ENCODE peak calls at places on chromosomes 6 and 20, in eight cellular contexts. K, C, S, O, P, V, Y and Z are unnamed samples.

GRCh38 chr6:133368664-133369063 is 127.5 kb downstream of the EYA4 start:
- DNase-seq in K (no peak), C (no peak), S (no peak), O (no peak), P (no peak), V (no peak), Y (no peak), Z (no peak)

GRCh38 chr20:14860410-14860814 is 523.0 kb upstream of the FLRT3 start:
- DNase-seq in K (no peak), C (no peak), S (no peak), O (no peak), P (no peak), V (no peak), Y (peak; percentile 29), Z (no peak)

GRCh38 chr6:167811689-167812487 is 14.8 kb upstream of the AFDN start:
- DNase-seq in K (no peak), C (no peak), S (no peak), O (no peak), P (no peak), V (no peak), Y (no peak), Z (peak; percentile 5)

GRCh38 chr6:140494321-140495085 is 1120.1 kb upstream of the CITED2 start:
- DNase-seq in K (peak; percentile 44), C (no peak), S (no peak), O (no peak), P (no peak), V (no peak), Y (no peak), Z (no peak)

GRCh38 chr6:52177961-52178360 is 8.2 kb upstream of the IL17A start:
- DNase-seq in K (no peak), C (no peak), S (no peak), O (no peak), P (no peak), V (no peak), Y (no peak), Z (no peak)

GRCh38 chr6:35024601-35025054 is 116.5 kb downstream of the TCP11 start:
- DNase-seq in K (peak; percentile 66), C (no peak), S (peak; percentile 92), O (peak; percentile 57), P (no peak), V (no peak), Y (peak; percentile 51), Z (peak; percentile 16)

GRCh38 chr6:13351271-13351670 is 22.9 kb upstream of the TBC1D7 start:
- DNase-seq in K (no peak), C (no peak), S (no peak), O (no peak), P (no peak), V (no peak), Y (peak; percentile 71), Z (no peak)

GRCh38 chr6:132076452-132076851 is 125.3 kb upstream of the CCN2 start:
- DNase-seq in K (no peak), C (no peak), S (no peak), O (no peak), P (no peak), V (no peak), Y (no peak), Z (no peak)

GRCh38 chr6:15364401-15365037 is 118.7 kb downstream of the JARID2 start:
- DNase-seq in K (no peak), C (no peak), S (no peak), O (no peak), P (no peak), V (no peak), Y (no peak), Z (no peak)

GRCh38 chr6:139982652-139983051 is 608.2 kb upstream of the CITED2 start:
- DNase-seq in K (peak; percentile 90), C (no peak), S (peak; percentile 25), O (no peak), P (peak; percentile 92), V (no peak), Y (no peak), Z (no peak)

GRCh38 chr6:40244684-40245083 is 310.4 kb upstream of the MOCS1 start:
- DNase-seq in K (no peak), C (no peak), S (no peak), O (no peak), P (no peak), V (no peak), Y (no peak), Z (no peak)

GRCh38 chr20:19947611-19948264 is 69.4 kb upstream of the NAA20 start:
- DNase-seq in K (peak; percentile 43), C (peak; percentile 47), S (no peak), O (no peak), P (peak; percentile 38), V (no peak), Y (no peak), Z (no peak)

GRCh38 chr6:21091411-21091810 is 502.1 kb upstream of the SOX4 start:
- DNase-seq in K (no peak), C (no peak), S (no peak), O (no peak), P (no peak), V (no peak), Y (no peak), Z (no peak)

GRCh38 chr20:1299522-1299921 is 29.4 kb downstream of the SDCBP2 start:
- DNase-seq in K (no peak), C (peak; percentile 43), S (no peak), O (peak; percentile 36), P (no peak), V (no peak), Y (no peak), Z (no peak)

GRCh38 chr6:151618717-151619116 is 124.9 kb downstream of the CCDC170 start:
- DNase-seq in K (no peak), C (no peak), S (no peak), O (no peak), P (no peak), V (no peak), Y (no peak), Z (no peak)

GRCh38 chr6:149925974-149926777 is 3.3 kb upstream of the RAET1G start:
- DNase-seq in K (peak; percentile 80), C (no peak), S (peak; percentile 80), O (peak; percentile 98), P (peak; percentile 54), V (peak; percentile 74), Y (peak; percentile 70), Z (peak; percentile 70)

GRCh38 chr20:41123636-41124035 is 13.7 kb upstream of the PLCG1 start:
- DNase-seq in K (no peak), C (no peak), S (no peak), O (no peak), P (no peak), V (no peak), Y (no peak), Z (no peak)

GRCh38 chr6:144377586-144377985 is 92.5 kb downstream of the UTRN start:
- DNase-seq in K (peak; percentile 90), C (no peak), S (peak; percentile 67), O (no peak), P (peak; percentile 11), V (no peak), Y (no peak), Z (no peak)

GRCh38 chr6:13418838-13419237 is 68.6 kb downstream of the GFOD1 start:
- DNase-seq in K (no peak), C (no peak), S (peak; percentile 90), O (no peak), P (no peak), V (no peak), Y (no peak), Z (no peak)

GRCh38 chr6:35044145-35044745 is 96.9 kb downstream of the TCP11 start:
- DNase-seq in K (peak; percentile 55), C (no peak), S (no peak), O (peak; percentile 50), P (no peak), V (no peak), Y (no peak), Z (no peak)